ENCODE peak calls at places on chromosomes 16 and 17, in four cellular contexts. I is colonic mucosa, S is HEK293T, K is left ventricle myocardium inferior. R is an unnamed sample.

GRCh38 chr16:75632857-75633256 is 9.8 kb upstream of the ADAT1 start:
- DNase-seq in I (no peak), S (no peak), K (no peak), R (no peak)

GRCh38 chr17:12985431-12986285 is 32.2 kb downstream of the ELAC2 start:
- DNase-seq in I (no peak), S (no peak), K (peak; percentile 36), R (peak; percentile 78)

GRCh38 chr17:2693561-2694380 is 17.8 kb downstream of the CLUH start:
- DNase-seq in I (peak; percentile 18), S (no peak), K (no peak), R (no peak)

GRCh38 chr17:33267279-33267790 is 25.8 kb downstream of the ASIC2 start:
- DNase-seq in I (no peak), S (no peak), K (no peak), R (peak; percentile 99)

GRCh38 chr16:67395458-67396158 is 2.3 kb upstream of the TPPP3 start:
- DNase-seq in I (no peak), S (no peak), K (no peak), R (no peak)

GRCh38 chr17:33240397-33240796 is 52.7 kb downstream of the ASIC2 start:
- DNase-seq in I (no peak), S (no peak), K (no peak), R (no peak)

GRCh38 chr16:23374721-23375120 is 72.6 kb downstream of the SCNN1B start:
- DNase-seq in I (peak; percentile 72), S (no peak), K (no peak), R (no peak)

GRCh38 chr16:49788505-49788904 is 67.4 kb downstream of the ZNF423 start:
- DNase-seq in I (peak; percentile 32), S (no peak), K (peak; percentile 46), R (no peak)

GRCh38 chr17:15371731-15372130 is 30.3 kb upstream of the TEKT3 start:
- DNase-seq in I (no peak), S (no peak), K (no peak), R (no peak)

GRCh38 chr16:30805056-30805369 is 18.0 kb upstream of the ZNF629 start:
- DNase-seq in I (peak; percentile 41), S (no peak), K (no peak), R (no peak)

GRCh38 chr17:82305727-82306300 is 11.6 kb downstream of the CD7 start:
- DNase-seq in I (no peak), S (no peak), K (no peak), R (no peak)

GRCh38 chr16:84942786-84943185 is 68.5 kb downstream of the ZDHHC7 start:
- DNase-seq in I (no peak), S (no peak), K (no peak), R (peak; percentile 39)

GRCh38 chr17:50060951-50061712 is 5.2 kb downstream of the ITGA3 start:
- DNase-seq in I (peak; percentile 68), S (no peak), K (peak; percentile 90), R (peak; percentile 70)

GRCh38 chr17:70621593-70621992 is 452.3 kb downstream of the KCNJ2 start:
- DNase-seq in I (no peak), S (no peak), K (no peak), R (peak; percentile 42)

GRCh38 chr16:8928467-8928957 is 35.2 kb downstream of the USP7 start:
- DNase-seq in I (no peak), S (no peak), K (no peak), R (peak; percentile 10)

GRCh38 chr16:85417156-85417860 is 195.8 kb upstream of the GSE1 start:
- DNase-seq in I (no peak), S (no peak), K (peak; percentile 7), R (no peak)

GRCh38 chr16:86846136-86846535 is 267.8 kb downstream of the FOXL1 start:
- DNase-seq in I (no peak), S (no peak), K (no peak), R (no peak)

GRCh38 chr16:6106061-6106460 is 1008.5 kb upstream of the EEF2KMT start:
- DNase-seq in I (no peak), S (no peak), K (no peak), R (no peak)

GRCh38 chr17:83096401-83097220 is 17.2 kb downstream of the METRNL start:
- DNase-seq in I (peak; percentile 66), S (no peak), K (no peak), R (no peak)

GRCh38 chr17:51795401-51795800 is 363.1 kb downstream of the CA10 start:
- DNase-seq in I (no peak), S (no peak), K (no peak), R (no peak)

GRCh38 chr17:18187816-18188761 is 4.5 kb downstream of the ALKBH5 start:
- DNase-seq in I (no peak), S (no peak), K (peak; percentile 29), R (peak; percentile 52)

GRCh38 chr16:84753412-84754325 is 53.9 kb downstream of the USP10 start:
- DNase-seq in I (no peak), S (no peak), K (no peak), R (no peak)

GRCh38 chr16:51149721-51150158 is 1.3 kb downstream of the SALL1 start:
- DNase-seq in I (no peak), S (no peak), K (no peak), R (no peak)

GRCh38 chr17:8105957-8106398 is 12.3 kb downstream of the ALOXE3 start:
- DNase-seq in I (no peak), S (no peak), K (no peak), R (no peak)